ENCODE peak calls at places on chromosomes 12 and 14, in nine cellular contexts. O is astrocyte of the spinal cord, E is HL-60, N is left ventricle myocardium inferior, Z is uterus, A is fibroblast of pulmonary artery, H is sigmoid colon, U is lower leg skin, Y is IMR-90. B is an unnamed sample.

GRCh38 chr14:105894125-105894977 is 368.0 kb downstream of the TMEM121 start:
- DNase-seq in Z (peak; percentile 4), H (peak; percentile 42), U (peak; percentile 81), O (no peak), A (no peak), E (no peak), N (peak; percentile 8), Y (no peak), B (no peak)

GRCh38 chr12:45216983-45217485 is 1.1 kb downstream of the ANO6 start:
- DNase-seq in Z (no peak), Y (no peak), O (peak; percentile 36), E (no peak), H (no peak), U (no peak), N (no peak), A (no peak), B (no peak)

GRCh38 chr14:102194856-102195255 is 55.2 kb downstream of the WDR20 start:
- DNase-seq in N (no peak), H (peak; percentile 6), E (no peak), O (no peak), U (no peak), Y (no peak), A (no peak), Z (no peak), B (no peak)

GRCh38 chr14:31877333-31877798 is 199.7 kb upstream of the ARHGAP5 start:
- DNase-seq in A (peak; percentile 71), U (no peak), O (peak; percentile 31), E (no peak), Z (no peak), Y (peak; percentile 38), N (no peak), H (no peak), B (peak; percentile 49)

GRCh38 chr12:80443974-80444666 is at the start of gene PTPRQ:
- DNase-seq in E (no peak), Z (no peak), U (no peak), Y (peak; percentile 22), A (peak; percentile 53), N (no peak), H (no peak), O (no peak), B (peak; percentile 21)

GRCh38 chr12:54015210-54015931 is 6.6 kb downstream of the HOXC8 start:
- DNase-seq in E (no peak), A (no peak), O (no peak), Y (no peak), U (no peak), Z (no peak), H (no peak), N (no peak), B (no peak)

GRCh38 chr14:75363570-75364227 is 64.1 kb upstream of the JDP2 start:
- DNase-seq in A (no peak), H (peak; percentile 77), Z (no peak), O (no peak), E (no peak), Y (no peak), U (peak; percentile 85), N (no peak), B (peak; percentile 17)

GRCh38 chr12:123134265-123134664 is 16.6 kb downstream of the PITPNM2 start:
- DNase-seq in N (no peak), A (no peak), Z (no peak), U (no peak), E (no peak), O (no peak), Y (no peak), H (peak; percentile 25), B (no peak)

GRCh38 chr14:72457641-72458040 is 436.3 kb downstream of the DPF3 start:
- DNase-seq in A (peak; percentile 49), Y (peak; percentile 83), N (no peak), O (peak; percentile 80), Z (no peak), H (no peak), E (no peak), U (no peak), B (peak; percentile 71)

GRCh38 chr12:132029503-132030300 is 80.0 kb downstream of the EP400 start:
- DNase-seq in Z (no peak), Y (no peak), A (no peak), N (no peak), H (no peak), U (no peak), E (no peak), O (no peak), B (no peak)

GRCh38 chr12:59322473-59322872 is 273.4 kb upstream of the SLC16A7 start:
- DNase-seq in Y (no peak), E (no peak), Z (no peak), U (no peak), A (no peak), H (no peak), O (no peak), N (no peak), B (no peak)

GRCh38 chr12:125092872-125093680 is 27.8 kb downstream of the AACS start:
- DNase-seq in A (peak; percentile 24), H (no peak), Y (peak; percentile 66), U (no peak), N (peak; percentile 59), O (peak; percentile 45), Z (no peak), E (no peak), B (peak; percentile 29)

GRCh38 chr14:93691042-93691780 is 97.1 kb downstream of the PRIMA1 start:
- DNase-seq in E (no peak), U (no peak), O (no peak), Y (no peak), N (no peak), Z (no peak), H (no peak), A (no peak), B (no peak)

GRCh38 chr12:96427269-96427729 is 27.1 kb upstream of the CDK17 start:
- DNase-seq in N (peak; percentile 22), Z (peak; percentile 85), Y (peak; percentile 100), U (peak; percentile 91), O (peak; percentile 100), A (peak; percentile 100), H (peak; percentile 87), E (no peak), B (peak; percentile 100)

GRCh38 chr14:96204151-96205058 is at the start of gene BDKRB2:
- DNase-seq in Z (peak; percentile 75), A (peak; percentile 63), O (peak; percentile 67), E (peak; percentile 38), Y (peak; percentile 92), U (peak; percentile 95), H (peak; percentile 91), N (peak; percentile 44), B (peak; percentile 78)

DNA sequence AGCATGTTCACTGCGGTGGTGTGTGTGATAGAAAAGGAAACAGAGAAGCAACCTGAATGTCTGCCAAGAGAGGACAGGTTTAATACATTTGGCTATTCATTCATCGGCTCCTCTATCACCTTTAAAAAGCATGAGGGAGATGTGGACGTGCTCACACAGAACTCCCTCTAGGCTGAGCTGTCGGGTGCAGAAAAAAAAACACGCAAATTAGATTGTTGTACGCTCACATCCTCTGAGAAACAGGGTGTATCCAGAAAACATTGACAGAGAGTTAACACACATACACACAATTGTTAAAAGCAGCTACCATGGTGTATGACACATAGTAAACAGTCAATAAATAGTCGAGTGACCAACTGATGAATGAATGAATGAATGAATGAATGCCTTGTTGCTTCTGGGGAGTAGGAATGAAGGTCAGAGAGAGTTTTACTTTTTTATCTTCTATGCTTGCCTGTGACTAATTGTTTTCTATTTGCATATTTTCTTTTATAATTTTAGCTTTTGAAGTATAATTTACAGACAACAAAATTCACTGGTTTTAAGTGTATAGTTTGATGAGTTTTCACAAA is 19.9 kb upstream of the FAM222A start:
- DNase-seq in H (no peak), U (no peak), A (no peak), Y (no peak), N (no peak), E (no peak), Z (no peak), O (no peak), B (no peak)
- H3K4me3 ChIP-seq in H (no peak overlapping the region), U (no peak overlapping the region), A (no peak overlapping the region), Y (no peak overlapping the region), N (no peak overlapping the region), E (no peak overlapping the region), Z (no peak overlapping the region), O (no peak overlapping the region), B (no peak overlapping the region)

GRCh38 chr12:113866496-113866895 is 99.6 kb downstream of the RBM19 start:
- DNase-seq in N (no peak), Y (no peak), A (no peak), O (no peak), Z (no peak), H (no peak), U (no peak), E (no peak), B (no peak)

GRCh38 chr12:113870890-113871289 is 95.2 kb downstream of the RBM19 start:
- DNase-seq in Z (no peak), Y (no peak), A (no peak), H (no peak), N (no peak), O (no peak), U (no peak), E (no peak), B (no peak)

GRCh38 chr12:113868365-113868764 is 97.8 kb downstream of the RBM19 start:
- DNase-seq in A (no peak), U (no peak), E (no peak), O (no peak), H (no peak), Z (no peak), N (no peak), Y (no peak), B (no peak)

GRCh38 chr12:113870035-113870434 is 96.1 kb downstream of the RBM19 start:
- DNase-seq in A (no peak), N (no peak), E (no peak), H (no peak), Z (no peak), O (no peak), U (no peak), Y (no peak), B (no peak)

DNA sequence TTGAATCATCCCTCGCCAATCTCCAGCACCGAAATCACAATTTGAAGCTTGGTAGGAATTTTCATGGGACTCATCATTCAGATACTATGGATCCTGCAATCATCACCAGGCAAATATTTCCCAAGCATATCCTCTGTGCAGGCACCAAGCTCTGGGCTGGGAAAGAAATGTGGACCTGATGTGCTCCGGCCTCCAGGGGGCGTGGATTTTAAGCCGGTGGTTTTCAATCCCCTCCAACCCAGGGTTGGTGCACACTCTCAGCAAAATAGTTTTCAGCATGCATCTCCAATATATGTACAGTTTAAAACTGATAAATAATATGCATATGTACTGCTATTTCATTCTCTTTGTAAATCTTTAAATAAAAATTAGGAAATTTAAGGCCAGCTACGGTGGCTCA is 98.9 kb downstream of the RBM19 start:
- DNase-seq in Z (no peak), E (no peak), A (peak; percentile 34), Y (peak; percentile 33), H (no peak), N (no peak), O (no peak), U (no peak), B (peak; percentile 39)
- TF ChIP-seq CTCF in Z (no peak), E (no peak), A (peak; percentile 59), Y (peak; percentile 30), H (no peak), N (peak; percentile 25), O (peak; percentile 65), U (no peak), B (peak; percentile 55)

GRCh38 chr14:61933021-61933420 is 170.8 kb downstream of the SNAPC1 start:
- DNase-seq in U (no peak), Z (no peak), H (no peak), Y (no peak), N (no peak), O (no peak), E (no peak), A (no peak), B (no peak)
- H3K4me3 ChIP-seq in U (no peak overlapping the region), Z (no peak overlapping the region), H (no peak overlapping the region), Y (no peak overlapping the region), N (no peak overlapping the region), O (no peak overlapping the region), E (no peak overlapping the region), A (no peak overlapping the region), B (no peak overlapping the region)

GRCh38 chr14:35959835-35960234 is 133.7 kb downstream of the BRMS1L start:
- DNase-seq in A (no peak), N (no peak), E (no peak), U (no peak), Z (no peak), Y (no peak), H (no peak), O (no peak), B (no peak)
- TF ChIP-seq CTCF in A (no peak), N (no peak), E (no peak), U (no peak), Z (no peak), Y (no peak), H (no peak), O (no peak), B (no peak)